ENCODE peak calls at places on chromosomes 13 and 19, in ten cellular contexts. T, X, U, H, A, W, P, O, N and I are unnamed samples.

GRCh38 chr13:94382520-94382919 is 97.0 kb downstream of the DCT start:
- DNase-seq in N (no peak), T (no peak), A (no peak), W (no peak), O (no peak), X (no peak), H (no peak), U (no peak), P (no peak), I (no peak)

GRCh38 chr13:39047560-39047959 is 9.3 kb downstream of the NHLRC3 start:
- DNase-seq in P (no peak), H (no peak), X (no peak), O (no peak), N (peak; percentile 80), T (peak; percentile 61), W (no peak), U (no peak), A (no peak), I (no peak)

GRCh38 chr13:50845211-50845610 is 1.7 kb upstream of the DLEU7 start:
- DNase-seq in X (no peak), H (no peak), O (peak; percentile 20), A (no peak), P (no peak), N (no peak), W (no peak), U (no peak), T (no peak), I (no peak)

GRCh38 chr19:52993342-52994178 is 20.2 kb upstream of the ERVV-1 start:
- DNase-seq in X (peak; percentile 79), W (peak; percentile 80), N (peak; percentile 92), A (peak; percentile 81), H (peak; percentile 85), O (peak; percentile 89), T (peak; percentile 81), P (peak; percentile 91), U (peak; percentile 89), I (peak; percentile 80)

GRCh38 chr19:53506728-53507127 is 31.2 kb upstream of the ZNF331 start:
- DNase-seq in X (no peak), T (no peak), W (no peak), H (no peak), P (no peak), A (no peak), U (no peak), O (no peak), N (no peak), I (no peak)

GRCh38 chr19:45640849-45641273 is 1.7 kb upstream of the EML2 start:
- DNase-seq in W (no peak), H (no peak), T (peak; percentile 86), X (no peak), N (peak; percentile 89), O (no peak), A (no peak), U (no peak), P (no peak), I (no peak)

GRCh38 chr19:3519126-3519525 is 13.0 kb downstream of the FZR1 start:
- DNase-seq in U (no peak), O (no peak), X (no peak), T (no peak), P (no peak), A (no peak), H (no peak), N (no peak), W (no peak), I (no peak)

GRCh38 chr19:45901432-45901903 is 945 bp downstream of the MYPOP start:
- DNase-seq in X (no peak), U (peak; percentile 90), T (peak; percentile 32), H (peak; percentile 47), P (peak; percentile 78), W (peak; percentile 20), A (peak; percentile 41), N (peak; percentile 35), O (peak; percentile 67), I (no peak)

GRCh38 chr19:12723383-12723642 is 419 bp downstream of the TNPO2 start:
- DNase-seq in W (no peak), P (no peak), X (no peak), T (no peak), O (no peak), A (no peak), H (no peak), U (no peak), N (peak; percentile 17), I (no peak)

GRCh38 chr13:98509271-98510155 is 67.4 kb downstream of the STK24 start:
- DNase-seq in P (peak; percentile 80), O (peak; percentile 83), W (peak; percentile 39), H (peak; percentile 56), N (no peak), X (no peak), A (no peak), U (no peak), T (no peak), I (no peak)

GRCh38 chr13:112940236-112940635 is 28.8 kb upstream of the MCF2L start:
- DNase-seq in T (no peak), U (no peak), O (no peak), P (no peak), N (no peak), X (no peak), W (no peak), A (no peak), H (no peak), I (no peak)

GRCh38 chr13:27541386-27541785 is 78.9 kb downstream of the LNX2 start:
- DNase-seq in N (no peak), P (no peak), T (no peak), A (no peak), U (no peak), H (no peak), W (no peak), O (no peak), X (no peak), I (no peak)

GRCh38 chr19:11247391-11247790 is 8.0 kb downstream of the ANGPTL8 start:
- DNase-seq in O (peak; percentile 88), U (no peak), P (no peak), H (peak; percentile 64), T (no peak), A (no peak), X (peak; percentile 85), N (no peak), W (no peak), I (no peak)

DNA sequence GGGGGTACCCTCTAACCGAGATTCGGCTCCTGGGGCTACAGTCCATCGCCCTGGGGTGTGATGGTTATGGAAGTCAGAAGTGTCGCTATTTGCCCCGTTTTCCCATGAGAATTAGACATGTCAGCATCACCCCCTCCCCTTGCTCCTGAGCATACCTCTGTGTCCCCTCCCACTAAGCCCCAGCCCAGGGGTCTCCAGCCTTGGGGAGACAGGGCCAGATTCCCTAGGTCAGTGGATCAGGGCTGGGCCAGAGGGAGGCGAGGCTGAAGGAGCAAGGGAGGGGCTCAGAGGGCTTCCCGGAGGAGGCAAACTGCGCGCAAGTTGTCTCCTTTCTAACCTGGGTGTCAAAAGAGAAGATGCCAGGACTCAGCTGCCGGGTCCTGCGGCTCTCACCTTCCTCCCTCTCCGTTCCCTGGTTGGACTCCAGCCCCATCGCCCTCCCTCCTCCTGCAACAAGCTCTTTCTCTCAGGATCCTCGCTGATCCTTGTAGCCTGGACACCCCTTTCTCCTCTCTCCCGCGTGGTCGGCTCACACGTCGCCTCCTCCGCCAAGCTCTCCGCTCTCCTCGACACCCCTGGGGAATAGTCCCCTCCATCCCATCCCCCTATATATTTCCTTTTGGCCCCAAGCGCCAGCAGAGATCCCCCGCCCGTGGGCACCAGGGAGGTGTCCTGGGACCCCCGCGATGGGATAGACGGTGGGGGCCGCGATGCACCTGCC is 459 bp upstream of the TMEM59L start:
- DNase-seq in W (no peak), P (no peak), H (no peak), O (no peak), N (peak; percentile 53), X (no peak), T (no peak), A (no peak), U (no peak), I (peak; percentile 45)
- H3K27me3 ChIP-seq in W (peaks cover 72% of the 10 kb centered on the region), P (peaks cover 47% of the 10 kb centered on the region), H (peaks cover 48% of the 10 kb centered on the region), O (peaks cover 90% of the 10 kb centered on the region), N (peaks cover 90% of the 10 kb centered on the region), X (peaks cover 86% of the 10 kb centered on the region), T (peaks cover 67% of the 10 kb centered on the region), A (peaks cover 14% of the 10 kb centered on the region), U (peaks cover 99% of the 10 kb centered on the region), I (peaks cover 77% of the 10 kb centered on the region)

GRCh38 chr19:848457-848921 is 3.6 kb upstream of the ELANE start:
- DNase-seq in W (no peak), T (no peak), N (no peak), A (no peak), P (no peak), O (peak; percentile 50), X (peak; percentile 69), U (no peak), H (no peak), I (no peak)
- H3K27me3 ChIP-seq in W (peaks cover 36% of the 10 kb centered on the region), T (no peaks in the 10 kb centered on the region), N (peaks cover 12% of the 10 kb centered on the region), A (no peaks in the 10 kb centered on the region), P (peaks cover 42% of the 10 kb centered on the region), O (peaks cover 23% of the 10 kb centered on the region), X (peaks cover 79% of the 10 kb centered on the region), U (peaks cover 84% of the 10 kb centered on the region), H (peaks cover 9% of the 10 kb centered on the region), I (peaks cover 45% of the 10 kb centered on the region)

GRCh38 chr13:78596701-78597550 is 6.4 kb downstream of the POU4F1 start:
- DNase-seq in T (peak; percentile 65), A (no peak), O (no peak), W (no peak), X (no peak), U (peak; percentile 65), P (no peak), H (no peak), N (peak; percentile 71), I (no peak)

GRCh38 chr13:78595458-78595818 is 7.9 kb downstream of the POU4F1 start:
- DNase-seq in T (no peak), P (no peak), A (no peak), H (no peak), N (peak; percentile 67), W (no peak), O (no peak), X (no peak), U (no peak), I (no peak)

GRCh38 chr13:78598382-78598781 is 5.0 kb downstream of the POU4F1 start:
- DNase-seq in O (no peak), W (no peak), X (no peak), U (no peak), P (no peak), N (no peak), T (no peak), A (no peak), H (no peak), I (no peak)

GRCh38 chr13:78593652-78594494 is 9.5 kb downstream of the POU4F1 start:
- DNase-seq in H (no peak), A (no peak), X (no peak), N (peak; percentile 87), T (peak; percentile 73), U (peak; percentile 58), O (no peak), P (no peak), W (no peak), I (no peak)

GRCh38 chr13:78595819-78596700 is 7.3 kb downstream of the POU4F1 start:
- DNase-seq in X (no peak), W (no peak), H (no peak), O (no peak), P (no peak), U (peak; percentile 67), A (no peak), N (peak; percentile 75), T (peak; percentile 78), I (no peak)
- H3K27me3 ChIP-seq in X (peaks cover 99% of the 10 kb centered on the region), W (peaks cover 76% of the 10 kb centered on the region), H (peaks cover 95% of the 10 kb centered on the region), O (peaks cover 100% of the 10 kb centered on the region), P (peaks cover 65% of the 10 kb centered on the region), U (peaks cover 100% of the 10 kb centered on the region), A (peaks cover 72% of the 10 kb centered on the region), N (peaks cover 100% of the 10 kb centered on the region), T (peaks cover 76% of the 10 kb centered on the region), I (peaks cover 100% of the 10 kb centered on the region)

GRCh38 chr19:15913830-15914229 is 16.0 kb upstream of the CYP4F2 start:
- DNase-seq in A (no peak), W (no peak), T (no peak), U (no peak), H (no peak), N (no peak), O (no peak), X (no peak), P (no peak), I (no peak)
- H3K27me3 ChIP-seq in A (no peaks in the 10 kb centered on the region), W (peaks cover 22% of the 10 kb centered on the region), T (no peaks in the 10 kb centered on the region), U (peaks cover 56% of the 10 kb centered on the region), H (peaks cover 25% of the 10 kb centered on the region), N (no peaks in the 10 kb centered on the region), O (no peaks in the 10 kb centered on the region), X (peaks cover 22% of the 10 kb centered on the region), P (peaks cover 3% of the 10 kb centered on the region), I (no peaks in the 10 kb centered on the region)